ENCODE peak calls at places on chromosomes 13 and 19, in five cellular contexts. N is NB4, T is body of pancreas, Q is heart left ventricle, R is suprapubic skin. W is an unnamed sample.

GRCh38 chr13:108961542-108962125 is 332.2 kb downstream of the MYO16 start:
- DNase-seq in N (peak), R (no peak), T (no peak), Q (no peak), W (no peak)

GRCh38 chr13:111510502-111511218 is 190.2 kb downstream of the TEX29 start:
- DNase-seq in T (no peak), Q (no peak), R (no peak), N (no peak), W (no peak)

GRCh38 chr13:44331912-44332840 is 41.4 kb upstream of the SERP2 start:
- DNase-seq in Q (peak), R (no peak), N (peak), T (peak), W (peak)

GRCh38 chr13:46866150-46866549 is 30.7 kb downstream of the HTR2A start:
- DNase-seq in R (no peak), T (peak), N (peak), Q (peak), W (no peak)

GRCh38 chr19:55702131-55702627 is 27.2 kb downstream of the EPN1 start:
- DNase-seq in R (no peak), T (peak), Q (no peak), N (no peak), W (no peak)

GRCh38 chr19:49409441-49410029 is 13.7 kb downstream of the PTH2 start:
- DNase-seq in Q (no peak), T (no peak), R (no peak), N (peak), W (no peak)

GRCh38 chr19:42081584-42082258 is 5.8 kb downstream of the ZNF574 start:
- DNase-seq in N (peak), R (no peak), T (peak), Q (no peak), W (no peak)

GRCh38 chr13:40388617-40389016 is 277.8 kb downstream of the FOXO1 start:
- DNase-seq in T (no peak), Q (no peak), R (no peak), N (peak), W (no peak)

DNA sequence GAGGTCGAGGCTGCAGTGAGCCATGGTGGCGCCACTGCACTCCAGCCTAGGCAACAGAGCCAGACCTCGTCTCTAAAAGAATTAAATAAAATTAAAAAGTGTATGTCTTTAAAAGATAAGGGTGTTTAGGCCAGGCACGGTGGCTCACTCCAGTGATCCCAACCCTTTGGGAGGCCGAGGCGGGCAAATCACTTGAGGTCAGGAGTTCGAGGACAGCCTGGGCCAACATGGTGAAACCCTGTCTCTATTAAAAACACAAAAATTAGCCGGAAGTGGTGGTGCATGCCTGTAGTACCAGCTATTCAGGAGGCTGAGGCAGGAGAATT is 7.5 kb upstream of the SDHAF1 start:
- DNase-seq in N (no peak), Q (no peak), T (no peak), R (no peak), W (no peak)
- TF ChIP-seq CTCF in N (no peak), Q (no peak), T (no peak), R (no peak), W (no peak)

GRCh38 chr19:37691881-37692504 is 27.6 kb downstream of the ZNF607 start:
- DNase-seq in N (peak), T (peak), Q (peak), R (peak), W (peak)
- TF ChIP-seq POLR2A in N (peak), T (peak), Q (peak), R (no peak), W (peak)

GRCh38 chr19:2255982-2256685 is at the start of gene JSRP1:
- DNase-seq in N (no peak), T (no peak), R (no peak), Q (no peak), W (no peak)
- TF ChIP-seq CTCF in N (no peak), T (no peak), R (no peak), Q (no peak), W (no peak)

GRCh38 chr19:3950871-3951861 is 18.3 kb downstream of the NMRK2 start:
- DNase-seq in Q (peak), T (peak), R (no peak), N (no peak), W (no peak)

GRCh38 chr19:3958836-3959765 is 11.8 kb downstream of the DAPK3 start:
- DNase-seq in N (no peak), T (no peak), Q (no peak), R (no peak), W (no peak)

GRCh38 chr19:3954107-3954506 is 16.8 kb downstream of the DAPK3 start:
- DNase-seq in Q (peak), T (no peak), N (no peak), R (no peak), W (no peak)

GRCh38 chr19:3959766-3960131 is 11.2 kb downstream of the DAPK3 start:
- DNase-seq in R (no peak), N (no peak), T (no peak), Q (no peak), W (no peak)

GRCh38 chr19:3955688-3956087 is 15.2 kb downstream of the DAPK3 start:
- DNase-seq in N (no peak), T (no peak), Q (no peak), R (no peak), W (no peak)
- TF ChIP-seq POLR2A in N (no peak), T (no peak), Q (no peak), R (no peak), W (no peak)

GRCh38 chr19:860481-861098 is 1.1 kb downstream of the CFD start:
- DNase-seq in N (peak), Q (peak), R (no peak), T (peak), W (no peak)
- TF ChIP-seq CTCF in N (no peak), Q (no peak), R (no peak), T (peak), W (no peak)